ENCODE peak calls at places on chromosome 2, in six cellular contexts. One of them, this sample, is unnamed.
A peak's percentile ranks its signal among the peaks of the same experiment; 100 is the strongest.

GRCh38 chr2:158745866-158746382 is 49.2 kb upstream of the DAPL1 start:
- DNase-seq in HT1080: no peak
- DNase-seq in GM10248: no peak
- DNase-seq in GM12892: no peak
- DNase-seq in foreskin fibroblast: no peak
- DNase-seq in ecto neural progenitor cell: no peak
- DNase-seq in this sample: no peak

GRCh38 chr2:46942143-46942526 is 26.5 kb upstream of the MCFD2 start:
- DNase-seq in HT1080: no peak
- DNase-seq in GM10248: peak; percentile 71
- DNase-seq in GM12892: peak; percentile 41
- DNase-seq in foreskin fibroblast: peak; percentile 31
- DNase-seq in ecto neural progenitor cell: no peak
- DNase-seq in this sample: peak; percentile 52

GRCh38 chr2:15038373-15039364 is 406.2 kb downstream of the LRATD1 start:
- DNase-seq in HT1080: no peak
- DNase-seq in GM10248: no peak
- DNase-seq in GM12892: no peak
- DNase-seq in foreskin fibroblast: no peak
- DNase-seq in ecto neural progenitor cell: no peak
- DNase-seq in this sample: no peak

GRCh38 chr2:155035246-155035645 is 336.8 kb downstream of the KCNJ3 start:
- DNase-seq in HT1080: no peak
- DNase-seq in GM10248: no peak
- DNase-seq in GM12892: no peak
- DNase-seq in foreskin fibroblast: no peak
- DNase-seq in ecto neural progenitor cell: no peak
- DNase-seq in this sample: no peak

GRCh38 chr2:234411793-234412192 is 85.1 kb downstream of the ARL4C start:
- DNase-seq in HT1080: no peak
- DNase-seq in GM10248: peak; percentile 45
- DNase-seq in GM12892: no peak
- DNase-seq in foreskin fibroblast: no peak
- DNase-seq in ecto neural progenitor cell: no peak
- DNase-seq in this sample: no peak

GRCh38 chr2:191357682-191358081 is 112.5 kb downstream of the MYO1B start:
- DNase-seq in HT1080: no peak
- DNase-seq in GM10248: no peak
- DNase-seq in GM12892: no peak
- DNase-seq in foreskin fibroblast: no peak
- DNase-seq in ecto neural progenitor cell: no peak
- DNase-seq in this sample: no peak

GRCh38 chr2:176098366-176099158 is 1.0 kb upstream of the HOXD12 start:
- DNase-seq in HT1080: no peak
- DNase-seq in GM10248: no peak
- DNase-seq in GM12892: no peak
- DNase-seq in foreskin fibroblast: no peak
- DNase-seq in ecto neural progenitor cell: no peak
- DNase-seq in this sample: no peak

GRCh38 chr2:177763532-177764265 is 308.9 kb downstream of the PDE11A start:
- DNase-seq in HT1080: peak; percentile 63
- DNase-seq in GM10248: peak; percentile 68
- DNase-seq in GM12892: peak; percentile 30
- DNase-seq in foreskin fibroblast: peak; percentile 82
- DNase-seq in ecto neural progenitor cell: peak; percentile 89
- DNase-seq in this sample: peak; percentile 78